ENCODE peak calls at places on chromosomes 1 and 21, in four cellular contexts. U is ELF-1, Y is iris pigment epithelial cell, H is B cell. W is an unnamed sample.

GRCh38 chr1:225822655-225823403 is 12.9 kb downstream of the EPHX1 start:
- DNase-seq in U (no peak), Y (no peak), H (no peak), W (no peak)

GRCh38 chr1:93338426-93338825 is 7.3 kb upstream of the DR1 start:
- DNase-seq in H (no peak), U (no peak), Y (peak; percentile 90), W (no peak)

GRCh38 chr1:171158089-171158488 is 27.0 kb upstream of the FMO2 start:
- DNase-seq in U (no peak), H (no peak), Y (no peak), W (no peak)

GRCh38 chr1:167791281-167792209 is 69.8 kb downstream of the MPZL1 start:
- DNase-seq in Y (peak; percentile 82), U (no peak), H (no peak), W (peak; percentile 91)

GRCh38 chr1:199811163-199811562 is 216.3 kb upstream of the NR5A2 start:
- DNase-seq in U (peak; percentile 24), Y (no peak), H (no peak), W (peak; percentile 10)

GRCh38 chr21:30831194-30831765 is 1.7 kb upstream of the KRTAP7-1 start:
- DNase-seq in Y (peak; percentile 11), H (no peak), U (peak; percentile 3), W (peak; percentile 47)

GRCh38 chr1:93468681-93469080 is 20.8 kb downstream of the FNBP1L start:
- DNase-seq in Y (peak; percentile 22), H (no peak), U (no peak), W (no peak)

GRCh38 chr1:190154744-190155143 is 322.9 kb downstream of the BRINP3 start:
- DNase-seq in H (no peak), U (no peak), Y (no peak), W (no peak)

GRCh38 chr1:6488602-6489382 is 2.7 kb downstream of the PLEKHG5 start:
- DNase-seq in Y (no peak), U (no peak), H (no peak), W (no peak)

GRCh38 chr1:72284084-72284397 is 1.7 kb upstream of the NEGR1 start:
- DNase-seq in U (no peak), Y (no peak), H (no peak), W (no peak)

GRCh38 chr1:9687876-9688582 is 36.5 kb downstream of the PIK3CD start:
- DNase-seq in Y (peak; percentile 49), H (no peak), U (peak; percentile 46), W (peak; percentile 49)

GRCh38 chr1:234969011-234969441 is 159.6 kb downstream of the TOMM20 start:
- DNase-seq in Y (peak; percentile 52), H (no peak), U (no peak), W (no peak)

GRCh38 chr1:155009221-155009711 is 6.7 kb downstream of the ZBTB7B start:
- DNase-seq in Y (no peak), H (no peak), U (no peak), W (no peak)